ENCODE peak calls at places on chromosomes 11 and 22, in four cellular contexts. One of them, this sample, is unnamed.

GRCh38 chr11:114316980-114317675 is 20.9 kb downstream of the NNMT start:
- DNase-seq in iris pigment epithelial cell: no peak
- DNase-seq in lower lobe of right lung: no peak
- DNase-seq in NCI-H1417: no peak
- DNase-seq in this sample: no peak

GRCh38 chr11:7573558-7574296 is 59.9 kb downstream of the PPFIBP2 start:
- DNase-seq in NCI-H1417: no peak
- DNase-seq in lower lobe of right lung: no peak
- DNase-seq in iris pigment epithelial cell: peak; percentile 23
- DNase-seq in this sample: no peak

GRCh38 chr11:127056338-127056971 is 55.9 kb upstream of the KIRREL3 start:
- DNase-seq in lower lobe of right lung: no peak
- DNase-seq in iris pigment epithelial cell: no peak
- DNase-seq in NCI-H1417: no peak
- DNase-seq in this sample: no peak

GRCh38 chr11:8671242-8671641 is 11.2 kb downstream of the TRIM66 start:
- DNase-seq in iris pigment epithelial cell: peak; percentile 95
- DNase-seq in lower lobe of right lung: no peak
- DNase-seq in NCI-H1417: no peak
- DNase-seq in this sample: peak; percentile 93

GRCh38 chr11:444397-445144 is 2.8 kb upstream of the ANO9 start:
- DNase-seq in lower lobe of right lung: peak; percentile 72
- DNase-seq in iris pigment epithelial cell: peak; percentile 27
- DNase-seq in NCI-H1417: peak; percentile 53
- DNase-seq in this sample: no peak

GRCh38 chr11:3964935-3965511 is 109.6 kb downstream of the STIM1 start:
- DNase-seq in NCI-H1417: no peak
- DNase-seq in iris pigment epithelial cell: no peak
- DNase-seq in lower lobe of right lung: no peak
- DNase-seq in this sample: no peak

GRCh38 chr22:32660292-32660691 is 141.2 kb upstream of the TIMP3 start:
- DNase-seq in NCI-H1417: peak; percentile 30
- DNase-seq in lower lobe of right lung: peak; percentile 69
- DNase-seq in iris pigment epithelial cell: peak; percentile 50
- DNase-seq in this sample: peak; percentile 74

GRCh38 chr11:80412604-80413003 is 971.8 kb upstream of the TENM4 start:
- DNase-seq in iris pigment epithelial cell: no peak
- DNase-seq in lower lobe of right lung: no peak
- DNase-seq in NCI-H1417: no peak
- DNase-seq in this sample: no peak

GRCh38 chr11:1570531-1570895 is 1.6 kb downstream of the DUSP8 start:
- DNase-seq in lower lobe of right lung: no peak
- DNase-seq in iris pigment epithelial cell: no peak
- DNase-seq in NCI-H1417: no peak
- DNase-seq in this sample: no peak

GRCh38 chr11:128906185-128907065 is 15.3 kb downstream of the KCNJ5 start:
- DNase-seq in NCI-H1417: no peak
- DNase-seq in iris pigment epithelial cell: no peak
- DNase-seq in lower lobe of right lung: no peak
- DNase-seq in this sample: no peak

GRCh38 chr11:86571273-86571948 is 101.0 kb downstream of the ME3 start:
- DNase-seq in iris pigment epithelial cell: no peak
- DNase-seq in lower lobe of right lung: no peak
- DNase-seq in NCI-H1417: no peak
- DNase-seq in this sample: no peak

GRCh38 chr11:122108192-122108799 is 7.7 kb downstream of the BLID start:
- DNase-seq in lower lobe of right lung: no peak
- DNase-seq in iris pigment epithelial cell: peak; percentile 54
- DNase-seq in NCI-H1417: no peak
- DNase-seq in this sample: peak; percentile 54

GRCh38 chr11:47980907-47981621 is 705 bp downstream of the PTPRJ start:
- DNase-seq in iris pigment epithelial cell: no peak
- DNase-seq in NCI-H1417: peak; percentile 68
- DNase-seq in lower lobe of right lung: peak; percentile 75
- DNase-seq in this sample: peak; percentile 75

GRCh38 chr22:20533879-20534265 is 26.5 kb downstream of the MED15 start:
- DNase-seq in lower lobe of right lung: no peak
- DNase-seq in NCI-H1417: no peak
- DNase-seq in iris pigment epithelial cell: no peak
- DNase-seq in this sample: no peak

GRCh38 chr11:14312736-14313438 is 46.1 kb downstream of the RRAS2 start:
- DNase-seq in lower lobe of right lung: no peak
- DNase-seq in NCI-H1417: no peak
- DNase-seq in iris pigment epithelial cell: peak; percentile 62
- DNase-seq in this sample: peak; percentile 32

GRCh38 chr11:3939651-3940190 is 84.3 kb downstream of the STIM1 start:
- DNase-seq in iris pigment epithelial cell: peak; percentile 69
- DNase-seq in NCI-H1417: no peak
- DNase-seq in lower lobe of right lung: no peak
- DNase-seq in this sample: peak; percentile 69

GRCh38 chr22:48868554-48868953 is 959.1 kb downstream of the BRD1 start:
- DNase-seq in NCI-H1417: no peak
- DNase-seq in lower lobe of right lung: no peak
- DNase-seq in iris pigment epithelial cell: no peak
- DNase-seq in this sample: no peak

GRCh38 chr11:26778000-26778757 is 56.3 kb upstream of the SLC5A12 start:
- DNase-seq in iris pigment epithelial cell: peak; percentile 88
- DNase-seq in lower lobe of right lung: no peak
- DNase-seq in NCI-H1417: no peak
- DNase-seq in this sample: peak; percentile 9

GRCh38 chr11:46117842-46118241 is 3.4 kb downstream of the PHF21A start:
- DNase-seq in lower lobe of right lung: no peak
- DNase-seq in iris pigment epithelial cell: no peak
- DNase-seq in NCI-H1417: no peak
- DNase-seq in this sample: no peak

GRCh38 chr11:96199563-96200025 is 143.4 kb downstream of the MAML2 start:
- DNase-seq in NCI-H1417: no peak
- DNase-seq in iris pigment epithelial cell: peak; percentile 94
- DNase-seq in lower lobe of right lung: no peak
- DNase-seq in this sample: peak; percentile 81

GRCh38 chr11:36426226-36426848 is 83.7 kb downstream of the TRAF6 start:
- DNase-seq in NCI-H1417: no peak
- DNase-seq in iris pigment epithelial cell: no peak
- DNase-seq in lower lobe of right lung: no peak
- DNase-seq in this sample: no peak

GRCh38 chr11:10930224-10930960 is 72.5 kb upstream of the ZBED5 start:
- DNase-seq in lower lobe of right lung: no peak
- DNase-seq in iris pigment epithelial cell: peak; percentile 37
- DNase-seq in NCI-H1417: peak; percentile 90
- DNase-seq in this sample: no peak

GRCh38 chr11:6397636-6398035 is 7.4 kb downstream of the SMPD1 start:
- DNase-seq in iris pigment epithelial cell: peak; percentile 45
- DNase-seq in lower lobe of right lung: no peak
- DNase-seq in NCI-H1417: no peak
- DNase-seq in this sample: peak; percentile 51

GRCh38 chr11:87020336-87020735 is 17.4 kb upstream of the TMEM135 start:
- DNase-seq in iris pigment epithelial cell: no peak
- DNase-seq in NCI-H1417: no peak
- DNase-seq in lower lobe of right lung: no peak
- DNase-seq in this sample: no peak